ENCODE peak calls at places on chromosomes 12 and 14, in eight cellular contexts. O, U, G, K, R, J, Y and S are unnamed samples.

GRCh38 chr14:49586673-49587460 is 687 bp upstream of the RPS29 start:
- DNase-seq in O (peak), U (peak), G (no peak), K (peak), R (no peak), J (no peak), Y (peak), S (peak)

GRCh38 chr12:45670339-45671065 is 59.0 kb upstream of the ARID2 start:
- DNase-seq in O (no peak), U (no peak), G (no peak), K (no peak), R (no peak), J (no peak), Y (no peak), S (no peak)

GRCh38 chr14:103541944-103542544 is 13.0 kb downstream of the TRMT61A start:
- DNase-seq in O (no peak), U (no peak), G (no peak), K (no peak), R (no peak), J (peak), Y (no peak), S (no peak)

GRCh38 chr12:131618303-131618658 is 92.6 kb upstream of the SFSWAP start:
- DNase-seq in O (peak), U (no peak), G (no peak), K (peak), R (no peak), J (no peak), Y (no peak), S (no peak)

GRCh38 chr12:55974308-55974724 is 438 bp downstream of the RAB5B start:
- DNase-seq in O (peak), U (no peak), G (peak), K (peak), R (peak), J (no peak), Y (no peak), S (peak)

GRCh38 chr14:60845523-60845922 is 111.0 kb downstream of the MNAT1 start:
- DNase-seq in O (no peak), U (no peak), G (no peak), K (no peak), R (no peak), J (no peak), Y (no peak), S (no peak)

GRCh38 chr12:122203301-122203967 is at the start of gene B3GNT4:
- DNase-seq in O (peak), U (no peak), G (peak), K (peak), R (peak), J (no peak), Y (no peak), S (peak)

GRCh38 chr12:1204581-1205121 is 213.6 kb downstream of the ERC1 start:
- DNase-seq in O (no peak), U (no peak), G (no peak), K (no peak), R (no peak), J (no peak), Y (no peak), S (no peak)

GRCh38 chr12:109389146-109389545 is 41.4 kb downstream of the MYO1H start:
- DNase-seq in O (peak), U (no peak), G (no peak), K (peak), R (no peak), J (no peak), Y (no peak), S (no peak)

GRCh38 chr14:57933363-57933762 is 67.5 kb upstream of the SLC35F4 start:
- DNase-seq in O (no peak), U (no peak), G (no peak), K (no peak), R (no peak), J (no peak), Y (no peak), S (no peak)

GRCh38 chr12:110676171-110676570 is 12.7 kb downstream of the HVCN1 start:
- DNase-seq in O (no peak), U (no peak), G (no peak), K (no peak), R (no peak), J (no peak), Y (no peak), S (peak)

GRCh38 chr12:7959278-7960063 is 23.5 kb upstream of the SLC2A3 start:
- DNase-seq in O (peak), U (no peak), G (no peak), K (peak), R (no peak), J (no peak), Y (no peak), S (no peak)

GRCh38 chr14:73191441-73191840 is 45.9 kb upstream of the PAPLN start:
- DNase-seq in O (no peak), U (no peak), G (no peak), K (no peak), R (no peak), J (no peak), Y (no peak), S (no peak)

GRCh38 chr12:106863185-106863584 is 88.7 kb downstream of the RIC8B start:
- DNase-seq in O (no peak), U (no peak), G (no peak), K (no peak), R (no peak), J (no peak), Y (no peak), S (no peak)

GRCh38 chr12:117014342-117014887 is 84.8 kb downstream of the TESC start:
- DNase-seq in O (no peak), U (no peak), G (no peak), K (no peak), R (no peak), J (no peak), Y (no peak), S (no peak)

GRCh38 chr14:105358140-105358846 is 40.0 kb upstream of the TEX22 start:
- DNase-seq in O (no peak), U (no peak), G (no peak), K (no peak), R (no peak), J (no peak), Y (no peak), S (no peak)

GRCh38 chr14:32259368-32260013 is 56.4 kb upstream of the RNU6-8 start:
- DNase-seq in O (peak), U (peak), G (peak), K (peak), R (no peak), J (no peak), Y (peak), S (no peak)

GRCh38 chr14:73795974-73796373 is 55.7 kb upstream of the PTGR2 start:
- DNase-seq in O (no peak), U (peak), G (peak), K (peak), R (no peak), J (no peak), Y (no peak), S (no peak)

GRCh38 chr14:26132061-26132460 is 465.8 kb downstream of the NOVA1 start:
- DNase-seq in O (no peak), U (no peak), G (no peak), K (no peak), R (no peak), J (no peak), Y (no peak), S (no peak)

GRCh38 chr12:26187429-26187828 is 7.9 kb upstream of the SSPN start:
- DNase-seq in O (no peak), U (no peak), G (no peak), K (no peak), R (no peak), J (no peak), Y (no peak), S (no peak)

GRCh38 chr12:91397866-91398532 is 215.4 kb upstream of the DCN start:
- DNase-seq in O (no peak), U (no peak), G (no peak), K (no peak), R (no peak), J (no peak), Y (no peak), S (no peak)

GRCh38 chr12:32198555-32198954 is 91.9 kb downstream of the BICD1 start:
- DNase-seq in O (no peak), U (no peak), G (peak), K (no peak), R (no peak), J (no peak), Y (no peak), S (no peak)

GRCh38 chr14:95468416-95469133 is 47.9 kb downstream of the SYNE3 start:
- DNase-seq in O (no peak), U (no peak), G (no peak), K (peak), R (no peak), J (no peak), Y (no peak), S (no peak)

GRCh38 chr14:100428727-100429126 is 105.6 kb downstream of the SLC25A47 start:
- DNase-seq in O (peak), U (no peak), G (peak), K (no peak), R (no peak), J (no peak), Y (no peak), S (no peak)

GRCh38 chr14:64762044-64763034 is 58.1 kb downstream of the PLEKHG3 start:
- DNase-seq in O (peak), U (peak), G (peak), K (peak), R (peak), J (peak), Y (peak), S (peak)

GRCh38 chr12:12954878-12955625 is 3.1 kb upstream of the GPRC5D start:
- DNase-seq in O (no peak), U (no peak), G (no peak), K (no peak), R (no peak), J (no peak), Y (no peak), S (no peak)

GRCh38 chr14:96156804-96157760 is 47.6 kb upstream of the BDKRB2 start:
- DNase-seq in O (no peak), U (no peak), G (no peak), K (no peak), R (peak), J (no peak), Y (no peak), S (no peak)

GRCh38 chr12:127596881-127597280 is 670.1 kb upstream of the TMEM132C start:
- DNase-seq in O (no peak), U (no peak), G (no peak), K (no peak), R (no peak), J (no peak), Y (no peak), S (no peak)

GRCh38 chr14:105223770-105224544 is 24.4 kb upstream of the BTBD6 start:
- DNase-seq in O (no peak), U (no peak), G (no peak), K (no peak), R (no peak), J (no peak), Y (no peak), S (no peak)

GRCh38 chr14:74084277-74085046 is at the start of the genes ALDH6A1 and LIN52:
- DNase-seq in O (peak), U (peak), G (peak), K (peak), R (peak), J (peak), Y (peak), S (peak)

GRCh38 chr14:69002069-69002468 is 23.0 kb upstream of the ACTN1 start:
- DNase-seq in O (no peak), U (no peak), G (no peak), K (peak), R (no peak), J (no peak), Y (no peak), S (no peak)

GRCh38 chr12:65121049-65121955 is at the start of gene WIF1:
- DNase-seq in O (peak), U (no peak), G (peak), K (peak), R (peak), J (peak), Y (no peak), S (peak)

GRCh38 chr12:122031342-122032216 is 9.9 kb downstream of the BCL7A start:
- DNase-seq in O (peak), U (no peak), G (peak), K (peak), R (no peak), J (no peak), Y (no peak), S (peak)

GRCh38 chr14:51859136-51859535 is 1.3 kb upstream of the GNG2 start:
- DNase-seq in O (no peak), U (peak), G (no peak), K (no peak), R (no peak), J (no peak), Y (no peak), S (no peak)

GRCh38 chr14:41925409-41925808 is 318.7 kb downstream of the LRFN5 start:
- DNase-seq in O (no peak), U (peak), G (no peak), K (no peak), R (no peak), J (no peak), Y (no peak), S (peak)